ENCODE peak calls at places on chromosomes 5 and 9, in ten cellular contexts. U is lung, C is fibroblast of lung, T is GM06990, O is tibial artery, N is nephron progenitor cell, I is HFFc6, H is foreskin fibroblast, W is WTC11, M is gastrocnemius medialis. P is an unnamed sample.
A peak's percentile ranks its signal among the peaks of the same experiment; 100 is the strongest.

GRCh38 chr9:129702563-129702962 is 37.1 kb downstream of the PRRX2 start:
- DNase-seq in T (no peak), U (peak; percentile 71), W (no peak), I (peak; percentile 86), N (no peak), C (peak; percentile 73), M (peak; percentile 37), H (peak; percentile 93), O (peak; percentile 88), P (peak; percentile 89)

GRCh38 chr5:6399978-6400910 is 21.9 kb upstream of the MED10 start:
- DNase-seq in W (no peak), M (no peak), N (no peak), T (no peak), I (peak; percentile 39), H (peak; percentile 22), U (no peak), O (no peak), C (peak; percentile 74), P (peak; percentile 18)

GRCh38 chr5:127892467-127893207 is 189.4 kb downstream of the CCDC192 start:
- DNase-seq in O (no peak), H (peak; percentile 49), U (no peak), M (no peak), C (peak; percentile 80), N (no peak), I (no peak), W (no peak), T (no peak), P (peak; percentile 47)

GRCh38 chr5:59485104-59485503 is 408.4 kb downstream of the PDE4D start:
- DNase-seq in H (peak; percentile 79), O (no peak), W (no peak), N (no peak), M (no peak), T (no peak), U (no peak), I (no peak), C (no peak), P (no peak)

GRCh38 chr5:98775962-98776687 is 2.7 kb downstream of the RGMB start:
- DNase-seq in U (no peak), T (no peak), C (peak; percentile 96), M (no peak), H (peak; percentile 74), W (no peak), I (peak; percentile 84), N (no peak), O (no peak), P (peak; percentile 50)

GRCh38 chr5:96072138-96072790 is 110.6 kb upstream of the ELL2 start:
- DNase-seq in C (no peak), T (no peak), U (no peak), I (no peak), M (no peak), W (no peak), H (no peak), O (no peak), N (no peak), P (no peak)

GRCh38 chr9:133492061-133493021 is 13.4 kb upstream of the SLC2A6 start:
- DNase-seq in M (peak; percentile 66), T (no peak), O (no peak), N (no peak), H (no peak), I (no peak), C (peak; percentile 28), W (no peak), U (no peak), P (no peak)

GRCh38 chr5:158471179-158471924 is 612.4 kb upstream of the CLINT1 start:
- DNase-seq in M (no peak), I (no peak), W (no peak), U (no peak), O (no peak), H (peak; percentile 21), C (no peak), N (no peak), T (no peak), P (no peak)

GRCh38 chr9:78295731-78296130 is 1.2 kb upstream of the PSAT1 start:
- DNase-seq in N (no peak), U (no peak), I (no peak), C (no peak), M (no peak), H (peak; percentile 22), O (no peak), W (no peak), T (no peak), P (no peak)

GRCh38 chr5:174726916-174727793 is 2.8 kb downstream of the MSX2 start:
- DNase-seq in H (no peak), W (no peak), O (no peak), U (no peak), T (no peak), I (no peak), C (no peak), M (no peak), N (no peak), P (no peak)

GRCh38 chr5:14809369-14810144 is 62.0 kb downstream of the ANKH start:
- DNase-seq in H (peak; percentile 96), U (peak; percentile 39), W (no peak), I (peak; percentile 92), O (peak; percentile 81), N (no peak), T (peak; percentile 70), M (peak; percentile 53), C (peak; percentile 94), P (peak; percentile 89)

GRCh38 chr9:80509358-80509757 is 937.6 kb downstream of the TLE4 start:
- DNase-seq in T (no peak), U (no peak), N (no peak), H (no peak), W (no peak), O (no peak), M (no peak), C (no peak), I (no peak), P (no peak)
- TF ChIP-seq CTCF in T (no peak), U (no peak), N (no peak), H (no peak), W (no peak), O (no peak), M (no peak), C (no peak), I (peak; percentile 39), P (no peak)

GRCh38 chr5:77558266-77558665 is 66.2 kb upstream of the WDR41 start:
- DNase-seq in C (no peak), N (peak; percentile 8), M (no peak), U (no peak), H (no peak), O (no peak), T (no peak), I (no peak), W (no peak), P (no peak)

GRCh38 chr5:77561965-77562364 is 69.8 kb upstream of the WDR41 start:
- DNase-seq in W (no peak), C (no peak), N (no peak), U (no peak), I (no peak), M (no peak), H (no peak), O (no peak), T (no peak), P (no peak)

GRCh38 chr5:77563475-77563874 is 71.4 kb upstream of the WDR41 start:
- DNase-seq in W (no peak), O (no peak), N (no peak), U (no peak), C (no peak), T (no peak), I (no peak), H (no peak), M (no peak), P (no peak)

GRCh38 chr5:77560677-77561263 is 68.7 kb upstream of the WDR41 start:
- DNase-seq in T (peak; percentile 13), I (peak; percentile 37), W (no peak), N (no peak), O (no peak), H (peak; percentile 65), C (peak; percentile 29), M (no peak), U (no peak), P (peak; percentile 59)
- TF ChIP-seq CTCF in T (peak; percentile 26), I (peak; percentile 80), W (peak; percentile 38), N (peak; percentile 59), O (no peak), H (peak; percentile 43), C (peak; percentile 40), M (no peak), U (peak; percentile 11), P (peak; percentile 52)

GRCh38 chr5:41349846-41350245 is 136.5 kb upstream of the C6 start:
- DNase-seq in O (no peak), I (no peak), N (no peak), U (no peak), C (no peak), W (no peak), M (no peak), H (no peak), T (no peak), P (no peak)

GRCh38 chr5:41347569-41347968 is 134.2 kb upstream of the C6 start:
- DNase-seq in I (no peak), M (no peak), C (no peak), H (no peak), U (no peak), T (no peak), W (no peak), O (no peak), N (no peak), P (no peak)

GRCh38 chr5:41345295-41345694 is 132.0 kb upstream of the C6 start:
- DNase-seq in W (no peak), N (no peak), T (no peak), U (no peak), M (no peak), C (peak; percentile 47), H (no peak), I (no peak), O (no peak), P (no peak)

DNA sequence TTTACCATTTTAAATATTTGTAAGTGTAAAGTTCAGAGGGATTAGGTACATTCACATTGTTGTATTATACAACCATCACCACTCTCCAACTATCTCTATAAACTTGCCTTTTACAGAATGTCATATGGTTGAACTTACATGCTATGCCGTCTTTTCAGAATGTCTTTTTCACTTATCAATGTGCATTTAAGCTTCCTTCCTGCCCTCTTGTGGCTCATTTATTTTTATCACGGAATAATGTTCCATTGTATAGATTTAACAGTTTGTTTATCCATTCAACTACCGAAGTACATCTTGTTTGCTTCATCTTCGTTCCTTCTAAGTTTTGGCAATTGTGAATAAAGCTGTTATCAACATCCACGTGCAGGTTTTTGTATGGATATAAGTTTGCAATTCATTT is 133.3 kb upstream of the C6 start:
- DNase-seq in M (no peak), I (no peak), U (no peak), W (no peak), O (no peak), H (peak; percentile 5), T (no peak), N (no peak), C (peak; percentile 3), P (peak; percentile 5)
- TF ChIP-seq CTCF in M (no peak), I (peak; percentile 57), U (no peak), W (no peak), O (no peak), H (no peak), T (peak; percentile 13), N (no peak), C (no peak), P (no peak)

DNA sequence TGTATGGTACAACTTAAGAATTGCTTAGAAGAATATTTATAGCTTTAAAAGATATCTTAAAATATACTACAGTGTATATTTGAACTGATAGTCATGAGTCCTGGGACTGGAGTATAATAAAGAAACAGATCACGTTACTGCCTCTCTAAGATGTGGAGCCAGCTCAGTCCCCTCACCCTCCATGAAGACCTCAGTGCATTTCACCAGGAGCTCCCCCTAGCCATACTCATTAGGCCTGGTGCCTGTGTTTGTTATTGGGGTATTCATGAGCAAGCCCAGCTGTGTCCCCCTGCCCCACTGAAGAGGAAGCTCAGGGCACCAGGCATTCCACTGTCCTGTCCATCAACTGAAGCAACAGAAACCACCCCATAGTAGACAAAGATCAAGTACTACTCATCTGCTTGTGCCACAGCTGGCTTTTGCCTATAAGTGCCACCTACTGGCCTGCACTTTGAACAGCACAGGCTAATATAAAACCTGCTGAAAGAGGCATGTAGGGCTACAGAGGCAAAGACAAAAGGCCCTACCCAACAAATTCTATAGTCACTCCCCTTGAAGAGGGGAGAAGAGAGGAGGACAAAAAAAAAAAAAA is 850.2 kb upstream of the NUDT12 start:
- DNase-seq in U (no peak), T (peak; percentile 1), C (peak; percentile 42), M (no peak), N (peak; percentile 15), I (no peak), O (no peak), W (peak; percentile 43), H (peak; percentile 23), P (peak; percentile 39)
- TF ChIP-seq CTCF in U (no peak), T (peak; percentile 66), C (peak; percentile 32), M (no peak), N (peak; percentile 50), I (peak; percentile 30), O (no peak), W (peak; percentile 26), H (peak; percentile 60), P (peak; percentile 72)